ENCODE peak calls at places on chromosome 3, in nine cellular contexts. F, Z, P, O, E, T, M, L and I are unnamed samples.

GRCh38 chr3:126039870-126040269 is 44.1 kb downstream of the SLC41A3 start:
- DNase-seq in O (no peak), P (no peak), L (no peak), T (no peak), M (no peak), Z (no peak), E (no peak), F (no peak), I (no peak)

GRCh38 chr3:197749315-197749600 is 425 bp upstream of the FYTTD1 start:
- DNase-seq in F (peak; percentile 53), E (no peak), O (peak; percentile 44), Z (no peak), M (peak; percentile 60), P (peak; percentile 63), T (peak; percentile 55), L (no peak), I (peak; percentile 63)

GRCh38 chr3:155870945-155871745 is 695 bp downstream of the GMPS start:
- DNase-seq in F (peak; percentile 50), M (peak; percentile 32), L (peak; percentile 71), P (no peak), Z (peak; percentile 71), O (no peak), E (peak; percentile 78), T (peak; percentile 54), I (no peak)

GRCh38 chr3:167733961-167734497 is 663 bp downstream of the PDCD10 start:
- DNase-seq in T (peak; percentile 31), P (peak; percentile 22), M (peak; percentile 39), F (no peak), Z (no peak), E (no peak), O (no peak), L (no peak), I (peak; percentile 7)

GRCh38 chr3:66629431-66630368 is 128.9 kb upstream of the LRIG1 start:
- DNase-seq in F (no peak), M (no peak), T (no peak), Z (no peak), E (no peak), O (no peak), P (no peak), L (no peak), I (no peak)

GRCh38 chr3:105791919-105792786 is 76.7 kb downstream of the CBLB start:
- DNase-seq in O (peak; percentile 99), M (peak; percentile 100), Z (no peak), P (peak; percentile 99), L (peak; percentile 83), E (no peak), F (peak; percentile 35), T (peak; percentile 87), I (peak; percentile 93)

GRCh38 chr3:184485256-184485655 is 76.3 kb upstream of the EPHB3 start:
- DNase-seq in T (no peak), P (no peak), E (no peak), M (no peak), L (no peak), F (no peak), Z (no peak), O (no peak), I (no peak)

GRCh38 chr3:6262035-6262434 is 598.9 kb upstream of the GRM7 start:
- DNase-seq in F (no peak), O (no peak), E (no peak), P (no peak), T (no peak), Z (no peak), L (no peak), M (no peak), I (no peak)

GRCh38 chr3:18445421-18446066 is 20.4 kb upstream of the SATB1 start:
- DNase-seq in P (no peak), T (no peak), O (no peak), F (no peak), L (no peak), E (peak; percentile 57), M (no peak), Z (no peak), I (no peak)

GRCh38 chr3:130688677-130689076 is 58.0 kb downstream of the PIK3R4 start:
- DNase-seq in Z (no peak), P (no peak), O (no peak), E (no peak), F (no peak), T (no peak), M (no peak), L (no peak), I (no peak)

GRCh38 chr3:159982442-159982841 is 6.2 kb upstream of the IL12A start:
- DNase-seq in Z (no peak), L (no peak), F (no peak), E (peak; percentile 48), P (no peak), O (no peak), T (no peak), M (no peak), I (peak; percentile 5)

GRCh38 chr3:14431556-14431927 is 29.1 kb downstream of the SLC6A6 start:
- DNase-seq in Z (peak; percentile 74), F (no peak), O (no peak), M (no peak), L (no peak), T (no peak), P (no peak), E (peak; percentile 71), I (no peak)
- H3K4me3 ChIP-seq in Z (peak overlapping the region; percentile 4), F (no peak overlapping the region), O (no peak overlapping the region), M (no peak overlapping the region), L (no peak overlapping the region), T (no peak overlapping the region), P (no peak overlapping the region), E (no peak overlapping the region), I (no peak overlapping the region)

GRCh38 chr3:16883726-16884083 is 1.1 kb upstream of the PLCL2 start:
- DNase-seq in E (no peak), P (no peak), L (no peak), T (no peak), F (no peak), O (no peak), M (no peak), Z (no peak), I (no peak)

GRCh38 chr3:16883057-16883725 is 1.6 kb upstream of the PLCL2 start:
- DNase-seq in Z (peak; percentile 44), M (no peak), E (no peak), O (no peak), T (no peak), F (no peak), L (no peak), P (no peak), I (peak; percentile 78)

GRCh38 chr3:16884748-16885587 is at the start of gene PLCL2:
- DNase-seq in Z (peak; percentile 69), P (peak; percentile 50), E (peak; percentile 77), M (peak; percentile 46), T (peak; percentile 21), F (peak; percentile 57), O (no peak), L (peak; percentile 72), I (peak; percentile 42)

GRCh38 chr3:16885588-16885903 is 791 bp downstream of the PLCL2 start:
- DNase-seq in F (no peak), Z (no peak), P (no peak), T (no peak), M (no peak), O (no peak), L (no peak), E (no peak), I (no peak)

DNA sequence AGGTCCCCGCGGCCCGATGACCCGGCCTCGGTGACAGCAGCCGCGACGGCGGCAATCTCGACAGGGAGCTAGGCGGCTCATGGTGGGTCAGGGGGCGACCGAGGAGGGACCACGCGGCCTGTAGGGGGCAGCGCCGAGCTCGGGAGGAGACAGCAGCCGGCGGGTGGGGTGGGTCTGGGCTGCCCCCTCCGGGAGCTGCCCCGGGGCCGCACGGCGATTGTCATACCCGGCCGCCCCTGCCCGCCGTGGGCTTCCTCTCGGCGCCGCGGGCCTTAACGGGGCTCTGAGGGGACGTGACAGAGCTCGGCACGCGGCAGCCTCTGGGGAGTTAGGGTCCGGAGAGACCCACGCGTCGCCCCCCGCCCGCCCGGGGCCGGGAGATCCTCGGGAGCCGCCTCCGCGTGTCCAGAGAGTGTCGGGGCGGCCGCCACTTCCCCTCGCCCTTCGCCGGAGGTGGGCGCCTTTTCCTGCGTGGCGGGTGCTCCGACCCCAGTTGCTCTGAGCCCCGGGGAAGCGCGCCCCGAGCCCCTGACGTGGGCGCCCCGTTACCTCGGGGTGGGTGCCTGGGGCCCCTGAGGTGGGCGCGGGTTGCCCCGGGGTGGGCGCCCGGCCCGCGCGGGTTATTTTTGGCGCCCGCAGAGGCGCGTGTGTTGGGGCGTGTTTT is 539 bp upstream of the PLCL2 start:
- DNase-seq in P (peak; percentile 56), Z (peak; percentile 74), T (no peak), M (peak; percentile 53), L (peak; percentile 91), E (peak; percentile 95), F (peak; percentile 92), O (no peak), I (peak; percentile 52)
- TF ChIP-seq CTCF in P (peak; percentile 49), Z (peak; percentile 54), T (peak; percentile 3), M (peak; percentile 56), L (peak; percentile 64), E (peak; percentile 90), F (peak; percentile 74), O (peak; percentile 68), I (peak; percentile 66)

GRCh38 chr3:21750831-21751391 is at the start of gene ZNF385D:
- DNase-seq in Z (peak; percentile 42), F (no peak), E (peak; percentile 95), T (peak; percentile 33), L (peak; percentile 70), P (peak; percentile 56), M (peak; percentile 62), O (peak; percentile 44), I (peak; percentile 80)
- H3K4me3 ChIP-seq in Z (peak within 1 kb of the TSS; percentile 41), F (no peak within 1 kb of the TSS), E (peak within 1 kb of the TSS; percentile 82), T (peak within 1 kb of the TSS; percentile 23), L (peak within 1 kb of the TSS; percentile 58), P (peak within 1 kb of the TSS; percentile 54), M (peak within 1 kb of the TSS; percentile 55), O (peak within 1 kb of the TSS; percentile 53), I (peak within 1 kb of the TSS; percentile 68)

GRCh38 chr3:7346364-7346763 is 485.4 kb downstream of the GRM7 start:
- DNase-seq in O (no peak), E (no peak), L (no peak), Z (no peak), F (no peak), T (no peak), M (peak; percentile 55), P (peak; percentile 21), I (no peak)

GRCh38 chr3:7340795-7341194 is 479.9 kb downstream of the GRM7 start:
- DNase-seq in M (no peak), L (no peak), Z (no peak), O (no peak), F (no peak), T (no peak), E (no peak), P (peak; percentile 6), I (peak; percentile 45)
- TF ChIP-seq CTCF in M (no peak), L (no peak), Z (no peak), O (no peak), F (no peak), T (no peak), E (no peak), P (no peak), I (no peak)